ENCODE peak calls at places on chromosome 16, in five cellular contexts. T is neuronal stem cell, H is H9, O is trophoblast cell, D is mesenchymal stem cell. Z is an unnamed sample.

GRCh38 chr16:5709889-5710288 is 612.3 kb upstream of the EEF2KMT start:
- DNase-seq in O (no peak), H (peak; percentile 30), D (no peak), T (peak; percentile 69), Z (peak; percentile 19)

GRCh38 chr16:87856796-87857228 is 12.5 kb downstream of the SLC7A5 start:
- DNase-seq in O (no peak), D (no peak), H (no peak), T (no peak), Z (no peak)

GRCh38 chr16:56671706-56672105 is 2.1 kb downstream of the MT1H start:
- DNase-seq in D (no peak), O (no peak), T (no peak), H (no peak), Z (no peak)

GRCh38 chr16:70805787-70806186 is 4.8 kb upstream of the VAC14 start:
- DNase-seq in D (peak; percentile 38), H (no peak), O (no peak), T (no peak), Z (no peak)

GRCh38 chr16:14562691-14563491 is 67.2 kb downstream of the PARN start:
- DNase-seq in O (no peak), H (no peak), T (no peak), D (peak; percentile 39), Z (no peak)

GRCh38 chr16:17347624-17348023 is 123.1 kb downstream of the XYLT1 start:
- DNase-seq in H (no peak), D (no peak), T (no peak), O (no peak), Z (no peak)

GRCh38 chr16:50924759-50925545 is 183.1 kb downstream of the CYLD start:
- DNase-seq in D (no peak), H (no peak), O (no peak), T (no peak), Z (no peak)

GRCh38 chr16:4892356-4893102 is 44.4 kb downstream of the PPL start:
- DNase-seq in T (no peak), O (no peak), H (no peak), D (no peak), Z (no peak)

GRCh38 chr16:85227924-85228462 is 115.7 kb upstream of the CIBAR2 start:
- DNase-seq in O (no peak), H (no peak), T (no peak), D (peak; percentile 90), Z (no peak)

GRCh38 chr16:12868788-12869187 is 32.6 kb upstream of the SHISA9 start:
- DNase-seq in T (no peak), D (no peak), O (no peak), H (no peak), Z (no peak)

GRCh38 chr16:14321542-14321941 is 250.4 kb downstream of the MRTFB start:
- DNase-seq in H (no peak), O (no peak), D (no peak), T (no peak), Z (no peak)

GRCh38 chr16:1534021-1535020 is 855 bp downstream of the TMEM204 start:
- DNase-seq in H (no peak), D (no peak), T (no peak), O (no peak), Z (no peak)

GRCh38 chr16:12083625-12084024 is 107.1 kb downstream of the SNX29 start:
- DNase-seq in T (no peak), H (no peak), D (no peak), O (no peak), Z (no peak)

GRCh38 chr16:66705790-66706505 is 9.4 kb upstream of the CMTM4 start:
- DNase-seq in T (no peak), H (no peak), D (peak; percentile 66), O (peak; percentile 61), Z (no peak)

GRCh38 chr16:117381-118365 is 20.8 kb downstream of the NPRL3 start:
- DNase-seq in H (peak; percentile 81), T (peak; percentile 33), D (peak; percentile 60), O (peak; percentile 33), Z (peak; percentile 58)

GRCh38 chr16:20744922-20745440 is 3.4 kb upstream of the THUMPD1 start:
- DNase-seq in D (no peak), O (no peak), T (no peak), H (no peak), Z (no peak)

GRCh38 chr16:46793841-46794240 is 37.1 kb downstream of the C16orf87 start:
- DNase-seq in O (no peak), D (no peak), H (no peak), T (no peak), Z (no peak)

GRCh38 chr16:84218176-84218776 is 21.5 kb downstream of the KCNG4 start:
- DNase-seq in D (no peak), O (no peak), T (no peak), H (no peak), Z (no peak)
- H2BK12ac ChIP-seq in D (no peak overlapping the region), O (no peak overlapping the region), T (no peak overlapping the region), H (no peak overlapping the region), Z (no peak overlapping the region)

GRCh38 chr16:57802635-57803412 is 533 bp upstream of the KIFC3 start:
- DNase-seq in H (peak; percentile 67), T (no peak), O (no peak), D (peak; percentile 79), Z (no peak)

GRCh38 chr16:57801098-57801855 is 1.0 kb downstream of the KIFC3 start:
- DNase-seq in O (no peak), D (peak; percentile 89), H (no peak), T (no peak), Z (no peak)

GRCh38 chr16:57803413-57803990 is 1.2 kb upstream of the KIFC3 start:
- DNase-seq in T (no peak), O (no peak), H (no peak), D (peak; percentile 52), Z (no peak)

GRCh38 chr16:57800213-57801097 is 1.8 kb downstream of the KIFC3 start:
- DNase-seq in D (peak; percentile 24), O (no peak), H (no peak), T (no peak), Z (no peak)

DNA sequence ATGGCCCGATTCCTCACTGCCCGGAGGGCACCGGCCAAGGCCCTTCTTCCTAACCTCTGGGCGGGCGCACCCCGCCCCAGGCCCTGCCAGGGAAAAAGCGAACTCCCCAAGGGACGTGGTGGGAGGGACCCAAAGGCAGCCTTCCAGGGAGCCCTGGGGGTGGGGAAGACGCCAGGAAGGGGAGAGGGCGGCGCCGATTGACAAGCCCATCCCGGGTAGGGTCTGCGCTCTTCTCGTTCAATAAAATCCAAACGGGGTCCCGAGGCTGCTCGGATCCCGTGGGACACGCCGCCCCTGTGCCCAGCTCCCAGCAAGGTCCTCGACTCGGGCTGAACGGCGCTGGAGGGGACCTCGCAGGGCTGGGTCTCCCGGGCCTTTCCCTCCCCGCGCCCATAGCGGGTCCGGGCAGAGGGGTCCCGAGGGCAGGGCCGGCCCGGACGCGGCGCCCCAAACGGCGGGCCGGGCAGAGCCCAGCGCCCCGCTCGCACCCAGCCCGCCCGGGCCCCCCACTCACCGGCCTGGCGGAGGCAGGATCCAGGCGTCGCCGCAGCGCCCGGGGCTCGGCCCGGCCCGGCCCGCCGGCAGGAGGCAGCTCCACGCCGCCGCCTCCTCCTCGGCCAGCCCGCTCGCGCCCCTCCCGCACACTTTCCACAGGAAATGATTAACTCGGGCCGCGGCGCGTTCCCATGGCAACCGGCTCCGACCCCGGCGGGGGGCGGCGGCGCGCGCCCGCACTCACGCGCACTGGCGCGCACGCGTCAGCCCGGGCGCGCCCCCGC is at the start of gene KIFC3:
- DNase-seq in H (peak; percentile 49), T (no peak), O (no peak), D (peak; percentile 82), Z (peak; percentile 73)
- H2BK12ac ChIP-seq in H (no peak within 1 kb of the TSS), T (peak within 1 kb of the TSS; percentile 98), O (peak within 1 kb of the TSS; percentile 96), D (peak within 1 kb of the TSS; percentile 94), Z (peak within 1 kb of the TSS; percentile 100)

GRCh38 chr16:15906439-15906838 is 18.0 kb upstream of the CEP20 start:
- DNase-seq in H (no peak), T (no peak), D (no peak), O (no peak), Z (no peak)
- H2BK12ac ChIP-seq in H (no peak overlapping the region), T (no peak overlapping the region), D (no peak overlapping the region), O (no peak overlapping the region), Z (no peak overlapping the region)

GRCh38 chr16:89936981-89937380 is 11.6 kb upstream of the DEF8 start:
- DNase-seq in H (no peak), O (no peak), T (no peak), D (no peak), Z (no peak)
- H2BK12ac ChIP-seq in H (no peak overlapping the region), O (no peak overlapping the region), T (no peak overlapping the region), D (no peak overlapping the region), Z (no peak overlapping the region)

GRCh38 chr16:47855431-47855830 is 300.4 kb downstream of the ABCC12 start:
- DNase-seq in D (no peak), H (no peak), T (no peak), O (no peak), Z (no peak)

GRCh38 chr16:47854737-47855136 is 301.1 kb downstream of the ABCC12 start:
- DNase-seq in H (no peak), O (no peak), D (no peak), T (no peak), Z (no peak)

GRCh38 chr16:47852991-47853390 is 302.8 kb downstream of the ABCC12 start:
- DNase-seq in T (no peak), O (no peak), H (no peak), D (no peak), Z (no peak)

GRCh38 chr16:47851026-47851610 is 304.7 kb downstream of the ABCC12 start:
- DNase-seq in H (no peak), D (no peak), T (no peak), O (no peak), Z (no peak)

DNA sequence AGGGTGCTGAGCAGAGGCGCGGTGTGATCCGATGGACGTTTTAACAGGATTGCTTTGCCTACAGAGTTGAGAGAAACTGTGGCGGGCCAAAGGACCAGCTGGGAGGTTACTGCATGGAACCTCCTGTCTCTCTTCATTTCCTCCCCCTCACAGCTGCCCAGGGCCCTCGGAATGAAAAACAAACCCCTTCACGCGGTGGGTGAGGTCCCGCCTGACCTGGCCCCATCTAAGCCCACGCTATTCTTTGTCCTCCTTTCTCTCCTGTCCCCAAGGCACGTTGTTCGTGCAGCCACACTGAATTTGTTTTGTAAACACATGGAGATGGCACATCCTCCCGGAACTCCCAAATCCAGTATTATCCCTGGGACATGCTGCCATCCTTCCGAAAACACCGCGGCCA is 302.2 kb downstream of the ABCC12 start:
- DNase-seq in O (no peak), T (no peak), H (no peak), D (no peak), Z (no peak)
- H2BK12ac ChIP-seq in O (no peak overlapping the region), T (no peak overlapping the region), H (no peak overlapping the region), D (no peak overlapping the region), Z (no peak overlapping the region)

GRCh38 chr16:22734313-22734869 is 79.6 kb upstream of the HS3ST2 start:
- DNase-seq in H (no peak), O (no peak), D (no peak), T (no peak), Z (no peak)
- H2BK12ac ChIP-seq in H (no peak overlapping the region), O (no peak overlapping the region), D (no peak overlapping the region), T (no peak overlapping the region), Z (no peak overlapping the region)

DNA sequence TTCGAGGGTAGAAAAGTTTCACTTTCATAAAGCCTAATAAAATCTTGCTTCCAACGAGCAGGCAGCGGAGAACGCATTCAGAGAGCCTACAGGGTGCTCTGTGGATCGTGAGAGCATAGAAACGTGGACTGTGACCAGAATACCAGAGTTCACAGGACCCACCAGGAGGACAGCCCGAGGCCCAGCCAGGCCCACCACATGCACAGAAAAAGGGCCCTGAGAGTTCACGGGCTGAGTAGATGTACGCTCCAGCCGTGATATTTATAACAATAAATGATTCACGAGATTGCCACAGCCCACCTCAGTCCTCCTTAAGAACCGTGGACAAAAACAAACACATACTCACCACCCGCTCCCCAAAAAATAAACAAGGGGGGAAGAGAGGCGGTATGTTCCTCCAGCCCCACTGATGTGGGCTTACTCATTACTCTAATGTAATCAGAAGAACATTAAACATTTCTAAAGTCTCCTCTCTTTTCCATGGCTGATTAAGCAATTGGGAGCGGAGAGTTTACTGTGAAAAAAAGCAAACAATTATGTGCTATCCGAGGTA is 207.2 kb downstream of the C16orf78 start:
- DNase-seq in O (no peak), T (no peak), H (no peak), D (no peak), Z (no peak)
- H2BK12ac ChIP-seq in O (no peak overlapping the region), T (no peak overlapping the region), H (no peak overlapping the region), D (no peak overlapping the region), Z (no peak overlapping the region)